ENCODE peak calls at places on chromosomes 4 and X, in seven cellular contexts. Z is NCI-H1092; A is effector CD4-positive, alpha-beta T cell; G is activated T-helper 9 cell treated with anti-CD3 and anti-CD28 coated beads, Interleukin-2, amount 50 U/mL, for 16 hours; B is NCI-H1436; Q is hippocampal formation; Y is heart right ventricle. O is an unnamed sample.

GRCh38 chr4:1512738-1513660 is 106.8 kb upstream of the NKX1-1 start:
- DNase-seq in Z (peak), A (peak), G (peak), B (no peak), Q (no peak), Y (peak), O (no peak)

GRCh38 chr4:78704981-78705757 is 71.0 kb upstream of the BMP2K start:
- DNase-seq in Z (no peak), A (no peak), G (no peak), B (no peak), Q (peak), Y (no peak), O (peak)

GRCh38 chr4:157170321-157170720 is 50.2 kb upstream of the GRIA2 start:
- DNase-seq in Z (no peak), A (no peak), G (no peak), B (no peak), Q (no peak), Y (no peak), O (no peak)

GRCh38 chrX:49287665-49288064 is 15.8 kb upstream of the GAGE10 start:
- DNase-seq in Z (no peak), A (no peak), G (no peak), B (no peak), Q (no peak), Y (no peak), O (no peak)

GRCh38 chrX:23802431-23802830 is 19.5 kb downstream of the SAT1 start:
- DNase-seq in Z (no peak), A (no peak), G (no peak), B (no peak), Q (no peak), Y (no peak), O (no peak)

GRCh38 chrX:15549189-15550012 is 48.8 kb downstream of the BMX start:
- DNase-seq in Z (no peak), A (no peak), G (no peak), B (no peak), Q (no peak), Y (no peak), O (no peak)

GRCh38 chr4:126986828-126987227 is 645.9 kb upstream of the INTU start:
- DNase-seq in Z (no peak), A (no peak), G (no peak), B (no peak), Q (no peak), Y (no peak), O (no peak)

GRCh38 chr4:102825261-102826071 is 1.9 kb downstream of the UBE2D3 start:
- DNase-seq in Z (peak), A (peak), G (peak), B (no peak), Q (peak), Y (no peak), O (peak)